ENCODE peak calls at places on chromosomes 13 and 19, in eight cellular contexts. Y is activated T-cell treated with anti-CD3 and anti-CD28 coated beads, Interleukin-2, amount 50 U/mL, for 24 hours; B is activated CD4-positive, alpha-beta T cell treated with anti-CD3 and anti-CD28 coated beads for 4 hours; T is stimulated activated CD8-positive, alpha-beta memory T cell treated with anti-CD3 and anti-CD28 coated beads, Interleukin-15, amount 100 ng/mL, for 24 hours; Z is left ventricle myocardium inferior; F is LNCaP clone FGC; P is HCT116; S is hypothalamus. E is an unnamed sample.

GRCh38 chr19:10006752-10007323 is 3.5 kb downstream of the COL5A3 start:
- DNase-seq in T (no peak), S (no peak), Y (no peak), P (no peak), B (no peak), F (no peak), Z (no peak), E (no peak)

GRCh38 chr19:8079988-8080387 is 27.4 kb downstream of the CCL25 start:
- DNase-seq in F (no peak), Y (no peak), Z (no peak), P (no peak), B (no peak), S (no peak), T (no peak), E (no peak)

GRCh38 chr13:23956106-23956505 is 58.8 kb upstream of the C1QTNF9B start:
- DNase-seq in P (peak; percentile 31), S (no peak), B (no peak), T (no peak), F (no peak), Z (no peak), Y (no peak), E (no peak)

GRCh38 chr19:24046550-24046949 is 40.4 kb upstream of the ZNF254 start:
- DNase-seq in S (no peak), P (no peak), Y (no peak), F (no peak), B (no peak), T (no peak), Z (no peak), E (no peak)

GRCh38 chr13:39406688-39407087 is 196.3 kb downstream of the LHFPL6 start:
- DNase-seq in Z (no peak), P (no peak), S (no peak), F (no peak), Y (no peak), T (no peak), B (no peak), E (no peak)

GRCh38 chr13:93876236-93876635 is 603.2 kb downstream of the DCT start:
- DNase-seq in F (no peak), Y (no peak), S (no peak), B (no peak), P (no peak), T (no peak), Z (no peak), E (no peak)

GRCh38 chr19:6579450-6580178 is 11.3 kb downstream of the CD70 start:
- DNase-seq in Y (no peak), S (no peak), Z (no peak), F (no peak), B (no peak), P (no peak), T (no peak), E (no peak)

GRCh38 chr13:86318424-86318823 is 519.2 kb upstream of the SLITRK6 start:
- DNase-seq in Z (no peak), T (no peak), P (no peak), S (no peak), F (no peak), B (no peak), Y (no peak), E (no peak)

GRCh38 chr19:36079389-36079788 is 24.7 kb downstream of the WDR62 start:
- DNase-seq in Y (no peak), Z (no peak), T (no peak), B (no peak), F (no peak), S (no peak), P (no peak), E (no peak)

GRCh38 chr19:2462635-2463421 is 6.1 kb upstream of the LMNB2 start:
- DNase-seq in Z (peak; percentile 90), B (no peak), S (peak; percentile 75), T (no peak), F (peak; percentile 89), P (peak; percentile 97), Y (no peak), E (no peak)

GRCh38 chr19:5173993-5174392 is 166.6 kb downstream of the PTPRS start:
- DNase-seq in Y (no peak), T (no peak), F (no peak), B (no peak), Z (no peak), S (no peak), P (no peak), E (no peak)

E was measured in Panc1.